ENCODE peak calls at places on chromosomes 2 and 18, in nine cellular contexts. J, D, K, R, Q, G, H, X and P are unnamed samples.
A peak's percentile ranks its signal among the peaks of the same experiment; 100 is the strongest.

GRCh38 chr18:61984293-61984692 is 91.5 kb upstream of the RNF152 start:
- DNase-seq in J (no peak), D (no peak), K (no peak), R (no peak), Q (no peak), G (no peak), H (no peak), X (no peak), P (no peak)

GRCh38 chr2:74893332-74893731 is 59.4 kb downstream of the HK2 start:
- DNase-seq in J (no peak), D (no peak), K (no peak), R (peak; percentile 56), Q (no peak), G (no peak), H (no peak), X (no peak), P (no peak)

GRCh38 chr2:130152816-130153595 is 8.1 kb upstream of the CCDC74B start:
- DNase-seq in J (no peak), D (no peak), K (no peak), R (no peak), Q (no peak), G (no peak), H (no peak), X (no peak), P (no peak)

GRCh38 chr2:102033028-102033749 is 41.4 kb downstream of the IL1R2 start:
- DNase-seq in J (no peak), D (peak; percentile 73), K (peak; percentile 51), R (no peak), Q (no peak), G (peak; percentile 69), H (peak; percentile 85), X (no peak), P (no peak)

GRCh38 chr2:69525261-69525660 is 88.0 kb upstream of the NFU1 start:
- DNase-seq in J (no peak), D (peak; percentile 70), K (no peak), R (no peak), Q (no peak), G (no peak), H (no peak), X (no peak), P (no peak)

GRCh38 chr2:219661197-219661954 is 33.9 kb downstream of the SLC4A3 start:
- DNase-seq in J (no peak), D (no peak), K (no peak), R (no peak), Q (no peak), G (no peak), H (peak; percentile 12), X (no peak), P (no peak)

GRCh38 chr2:29047083-29047840 is 27.1 kb downstream of the PCARE start:
- DNase-seq in J (peak; percentile 18), D (no peak), K (no peak), R (no peak), Q (no peak), G (no peak), H (no peak), X (no peak), P (no peak)

GRCh38 chr2:15560404-15560987 is 638 bp downstream of the NBAS start:
- DNase-seq in J (peak; percentile 36), D (no peak), K (peak; percentile 42), R (peak; percentile 38), Q (peak; percentile 56), G (no peak), H (no peak), X (peak; percentile 63), P (no peak)

GRCh38 chr2:37616674-37616999 is 54.8 kb downstream of the CDC42EP3 start:
- DNase-seq in J (no peak), D (no peak), K (no peak), R (no peak), Q (no peak), G (peak; percentile 69), H (no peak), X (no peak), P (no peak)

GRCh38 chr2:200028998-200029397 is 73.6 kb downstream of the MAIP1 start:
- DNase-seq in J (no peak), D (no peak), K (no peak), R (no peak), Q (no peak), G (no peak), H (no peak), X (no peak), P (no peak)

GRCh38 chr2:234980476-234981187 is 28.8 kb downstream of the SH3BP4 start:
- DNase-seq in J (peak; percentile 37), D (no peak), K (peak; percentile 52), R (no peak), Q (peak; percentile 95), G (no peak), H (no peak), X (no peak), P (no peak)

GRCh38 chr2:214808481-214808931 is 977 bp downstream of the BARD1 start:
- DNase-seq in J (no peak), D (no peak), K (peak; percentile 39), R (no peak), Q (no peak), G (no peak), H (no peak), X (no peak), P (no peak)